ENCODE peak calls at places on chromosomes 1 and 21, in eight cellular contexts. L, U, P, T, E, C, K and Q are unnamed samples.

GRCh38 chr1:32200226-32201010 is at the start of gene CCDC28B:
- DNase-seq in U (peak; percentile 87), C (peak; percentile 78), P (peak; percentile 80), E (peak; percentile 45), K (peak; percentile 92), L (peak; percentile 66), T (peak; percentile 66), Q (peak; percentile 44)

GRCh38 chr1:161266096-161266679 is 7.6 kb downstream of the PCP4L1 start:
- DNase-seq in T (no peak), P (peak; percentile 42), U (no peak), E (no peak), K (peak; percentile 28), L (no peak), C (no peak), Q (no peak)

GRCh38 chr1:106465666-106466065 is 590.8 kb upstream of the PRMT6 start:
- DNase-seq in K (peak; percentile 2), C (no peak), P (peak; percentile 2), L (no peak), U (no peak), E (no peak), T (no peak), Q (no peak)

GRCh38 chr1:116498789-116499628 is 71.8 kb downstream of the CD58 start:
- DNase-seq in T (peak; percentile 77), C (peak; percentile 77), U (peak; percentile 86), K (peak; percentile 78), P (peak; percentile 79), E (peak; percentile 52), L (peak; percentile 47), Q (peak; percentile 25)

GRCh38 chr1:94301186-94301585 is 63.8 kb upstream of the ARHGAP29 start:
- DNase-seq in L (no peak), E (no peak), T (no peak), K (peak; percentile 56), C (no peak), U (no peak), P (no peak), Q (no peak)

GRCh38 chr1:171343727-171344472 is 29.9 kb downstream of the FMO4 start:
- DNase-seq in E (no peak), P (no peak), U (no peak), K (no peak), C (no peak), T (no peak), L (no peak), Q (no peak)

GRCh38 chr1:85607126-85607912 is 26.8 kb downstream of the CCN1 start:
- DNase-seq in U (no peak), K (peak; percentile 99), C (no peak), E (peak; percentile 96), L (no peak), T (no peak), P (peak; percentile 100), Q (no peak)

GRCh38 chr1:4734791-4735190 is 80.4 kb downstream of the AJAP1 start:
- DNase-seq in K (no peak), P (no peak), C (no peak), L (no peak), E (no peak), U (peak; percentile 92), T (no peak), Q (no peak)

GRCh38 chr1:172447641-172448040 is 3.8 kb upstream of the PIGC start:
- DNase-seq in C (no peak), T (no peak), U (no peak), K (no peak), E (no peak), L (no peak), P (no peak), Q (no peak)

GRCh38 chr1:246008256-246008901 is 498.7 kb downstream of the SMYD3 start:
- DNase-seq in L (no peak), U (no peak), E (no peak), C (no peak), P (no peak), K (no peak), T (no peak), Q (no peak)

GRCh38 chr1:9231648-9232332 is 2.8 kb upstream of the H6PD start:
- DNase-seq in U (no peak), T (no peak), P (peak; percentile 84), C (no peak), E (no peak), L (no peak), K (peak; percentile 70), Q (no peak)

GRCh38 chr1:62025892-62026291 is 168.8 kb upstream of the L1TD1 start:
- DNase-seq in U (no peak), T (no peak), K (no peak), P (no peak), E (no peak), C (no peak), L (no peak), Q (no peak)

GRCh38 chr1:220706480-220706879 is 16.3 kb downstream of the C1orf115 start:
- DNase-seq in L (no peak), K (no peak), T (no peak), U (no peak), C (no peak), P (no peak), E (no peak), Q (no peak)

GRCh38 chr1:41109316-41110263 is 88.1 kb upstream of the SLFNL1 start:
- DNase-seq in C (no peak), T (no peak), E (peak; percentile 93), U (no peak), P (peak; percentile 86), K (peak; percentile 90), L (no peak), Q (no peak)

GRCh38 chr21:35398366-35398982 is 349.4 kb upstream of the RUNX1 start:
- DNase-seq in C (peak; percentile 16), L (no peak), K (peak; percentile 30), U (no peak), T (no peak), E (no peak), P (no peak), Q (no peak)

GRCh38 chr1:209534496-209535250 is 48.8 kb upstream of the CAMK1G start:
- DNase-seq in P (no peak), C (no peak), K (no peak), E (no peak), U (no peak), T (no peak), L (no peak), Q (no peak)

GRCh38 chr1:2785631-2786328 is 15.7 kb downstream of the TTC34 start:
- DNase-seq in K (no peak), E (no peak), U (peak; percentile 65), L (no peak), P (no peak), C (no peak), T (no peak), Q (no peak)

GRCh38 chr21:42156690-42157605 is 62.0 kb upstream of the ABCG1 start:
- DNase-seq in E (no peak), P (no peak), L (peak; percentile 8), K (no peak), T (peak; percentile 36), C (no peak), U (peak; percentile 93), Q (no peak)